ENCODE peak calls at places on chromosomes 4 and X, in four cellular contexts. One of them, this sample, is unnamed.

GRCh38 chr4:83753260-83753659 is 217.4 kb downstream of the GPAT3 start:
- DNase-seq in heart right ventricle: no peak
- DNase-seq in A549: no peak
- DNase-seq in fibroblast of mammary gland: no peak
- DNase-seq in this sample: no peak

GRCh38 chr4:128483041-128483440 is 195.4 kb upstream of the PGRMC2 start:
- DNase-seq in heart right ventricle: no peak
- DNase-seq in A549: no peak
- DNase-seq in fibroblast of mammary gland: no peak
- DNase-seq in this sample: no peak

GRCh38 chr4:77653162-77653758 is 47.6 kb downstream of the CXCL13 start:
- DNase-seq in A549: no peak
- DNase-seq in fibroblast of mammary gland: no peak
- DNase-seq in heart right ventricle: no peak
- DNase-seq in this sample: no peak

GRCh38 chrX:19602866-19603620 is 87.7 kb upstream of the MAP3K15 start:
- DNase-seq in heart right ventricle: no peak
- DNase-seq in fibroblast of mammary gland: peak; percentile 83
- DNase-seq in A549: peak; percentile 54
- DNase-seq in this sample: no peak

GRCh38 chr4:7364979-7365378 is 69.8 kb downstream of the PSAPL1 start:
- DNase-seq in fibroblast of mammary gland: no peak
- DNase-seq in A549: no peak
- DNase-seq in heart right ventricle: peak; percentile 22
- DNase-seq in this sample: no peak

GRCh38 chr4:98746530-98746929 is 88.1 kb upstream of the TSPAN5 start:
- DNase-seq in heart right ventricle: no peak
- DNase-seq in fibroblast of mammary gland: peak; percentile 10
- DNase-seq in A549: no peak
- DNase-seq in this sample: no peak

GRCh38 chrX:55135171-55135570 is 46.4 kb downstream of the PAGE2 start:
- DNase-seq in A549: peak; percentile 7
- DNase-seq in heart right ventricle: peak; percentile 9
- DNase-seq in fibroblast of mammary gland: peak; percentile 31
- DNase-seq in this sample: peak; percentile 0

GRCh38 chr4:30817489-30817888 is 97.3 kb downstream of the PCDH7 start:
- DNase-seq in heart right ventricle: no peak
- DNase-seq in A549: no peak
- DNase-seq in fibroblast of mammary gland: no peak
- DNase-seq in this sample: no peak

GRCh38 chr4:157582141-157582540 is 361.6 kb downstream of the GRIA2 start:
- DNase-seq in A549: no peak
- DNase-seq in heart right ventricle: no peak
- DNase-seq in fibroblast of mammary gland: no peak
- DNase-seq in this sample: no peak

GRCh38 chr4:56863441-56864129 is 42.1 kb upstream of the SPINK2 start:
- DNase-seq in fibroblast of mammary gland: peak; percentile 11
- DNase-seq in heart right ventricle: no peak
- DNase-seq in A549: no peak
- DNase-seq in this sample: no peak

GRCh38 chrX:17291141-17291900 is 83.7 kb upstream of the NHS start:
- DNase-seq in heart right ventricle: no peak
- DNase-seq in A549: no peak
- DNase-seq in fibroblast of mammary gland: no peak
- DNase-seq in this sample: no peak

GRCh38 chrX:17295788-17296187 is 79.2 kb upstream of the NHS start:
- DNase-seq in A549: no peak
- DNase-seq in fibroblast of mammary gland: no peak
- DNase-seq in heart right ventricle: no peak
- DNase-seq in this sample: no peak

GRCh38 chrX:17294561-17294960 is 80.4 kb upstream of the NHS start:
- DNase-seq in heart right ventricle: no peak
- DNase-seq in A549: no peak
- DNase-seq in fibroblast of mammary gland: no peak
- DNase-seq in this sample: no peak

DNA sequence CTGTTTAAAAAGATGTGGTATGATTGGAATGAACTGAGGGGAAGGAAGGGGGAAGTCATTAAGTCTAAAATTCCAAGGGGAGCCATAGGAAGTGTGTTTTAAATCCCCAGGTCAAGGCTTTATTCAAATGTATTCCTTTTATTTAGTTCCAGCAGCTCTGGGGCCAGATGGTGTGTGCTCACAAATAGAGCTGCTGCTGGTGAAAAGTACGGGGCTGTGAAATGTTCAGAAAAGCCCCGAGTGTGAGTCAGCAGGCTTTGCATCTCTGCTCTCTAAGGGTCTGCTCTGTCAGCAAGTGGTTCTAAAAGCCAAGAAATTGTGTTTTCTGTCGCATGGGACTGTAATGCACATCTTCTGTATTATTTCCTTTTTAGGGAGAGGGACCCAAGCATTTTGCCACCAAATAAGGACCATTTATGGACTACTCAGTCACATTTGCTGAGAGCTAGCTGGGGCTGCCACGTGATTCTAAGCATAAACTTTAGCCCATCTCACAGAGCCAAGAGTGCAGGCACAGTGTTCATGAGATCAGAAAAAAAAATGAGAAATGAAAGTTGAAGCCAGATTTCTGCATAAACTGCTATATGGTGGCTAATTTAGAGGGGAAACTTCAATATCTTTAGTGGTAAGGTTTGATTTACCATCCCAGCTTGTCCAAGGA is 82.9 kb upstream of the NHS start:
- DNase-seq in A549: no peak
- DNase-seq in heart right ventricle: no peak
- DNase-seq in fibroblast of mammary gland: peak; percentile 6
- DNase-seq in this sample: no peak
- H3K4me3 ChIP-seq in A549: no peak overlapping the region
- H3K4me3 ChIP-seq in heart right ventricle: no peak overlapping the region
- H3K4me3 ChIP-seq in fibroblast of mammary gland: no peak overlapping the region
- H3K4me3 ChIP-seq in this sample: no peak overlapping the region

GRCh38 chr4:186078977-186079697 is 10.2 kb downstream of the TLR3 start:
- DNase-seq in fibroblast of mammary gland: no peak
- DNase-seq in A549: no peak
- DNase-seq in heart right ventricle: no peak
- DNase-seq in this sample: no peak
- TF ChIP-seq CTCF in fibroblast of mammary gland: no peak
- TF ChIP-seq CTCF in A549: no peak
- TF ChIP-seq CTCF in heart right ventricle: no peak
- TF ChIP-seq CTCF in this sample: no peak

GRCh38 chr4:184450743-184451142 is 23.6 kb downstream of the IRF2 start:
- DNase-seq in A549: no peak
- DNase-seq in heart right ventricle: no peak
- DNase-seq in fibroblast of mammary gland: no peak
- DNase-seq in this sample: no peak

GRCh38 chr4:184450045-184450444 is 24.3 kb downstream of the IRF2 start:
- DNase-seq in A549: no peak
- DNase-seq in heart right ventricle: no peak
- DNase-seq in fibroblast of mammary gland: peak; percentile 79
- DNase-seq in this sample: no peak

GRCh38 chr4:184447664-184448063 is 26.7 kb downstream of the IRF2 start:
- DNase-seq in heart right ventricle: no peak
- DNase-seq in fibroblast of mammary gland: no peak
- DNase-seq in A549: no peak
- DNase-seq in this sample: no peak

GRCh38 chr4:184446132-184446531 is 28.2 kb downstream of the IRF2 start:
- DNase-seq in A549: no peak
- DNase-seq in fibroblast of mammary gland: no peak
- DNase-seq in heart right ventricle: no peak
- DNase-seq in this sample: no peak

GRCh38 chr4:184448828-184449227 is 25.5 kb downstream of the IRF2 start:
- DNase-seq in heart right ventricle: peak; percentile 80
- DNase-seq in A549: no peak
- DNase-seq in fibroblast of mammary gland: peak; percentile 76
- DNase-seq in this sample: no peak
- H3K4me3 ChIP-seq in heart right ventricle: no peak overlapping the region
- H3K4me3 ChIP-seq in A549: no peak overlapping the region
- H3K4me3 ChIP-seq in fibroblast of mammary gland: peak overlapping the region; percentile 47
- H3K4me3 ChIP-seq in this sample: peak overlapping the region; percentile 18

GRCh38 chr4:180960758-180961401 is 1282.3 kb upstream of the TENM3 start:
- DNase-seq in heart right ventricle: no peak
- DNase-seq in A549: no peak
- DNase-seq in fibroblast of mammary gland: peak; percentile 1
- DNase-seq in this sample: no peak
- TF ChIP-seq CTCF in heart right ventricle: peak; percentile 8
- TF ChIP-seq CTCF in A549: no peak
- TF ChIP-seq CTCF in fibroblast of mammary gland: peak; percentile 15
- TF ChIP-seq CTCF in this sample: no peak

GRCh38 chrX:130628522-130628921 is 226.7 kb downstream of the RBMX2 start:
- DNase-seq in heart right ventricle: no peak
- DNase-seq in fibroblast of mammary gland: no peak
- DNase-seq in A549: no peak
- DNase-seq in this sample: no peak

GRCh38 chrX:130626521-130626920 is 224.7 kb downstream of the RBMX2 start:
- DNase-seq in heart right ventricle: no peak
- DNase-seq in fibroblast of mammary gland: peak; percentile 64
- DNase-seq in A549: no peak
- DNase-seq in this sample: no peak

GRCh38 chrX:130636277-130636676 is 234.5 kb downstream of the RBMX2 start:
- DNase-seq in fibroblast of mammary gland: no peak
- DNase-seq in heart right ventricle: no peak
- DNase-seq in A549: no peak
- DNase-seq in this sample: no peak

GRCh38 chrX:130625381-130625780 is 223.6 kb downstream of the RBMX2 start:
- DNase-seq in A549: no peak
- DNase-seq in fibroblast of mammary gland: no peak
- DNase-seq in heart right ventricle: no peak
- DNase-seq in this sample: no peak

GRCh38 chrX:130631011-130631410 is 229.2 kb downstream of the RBMX2 start:
- DNase-seq in fibroblast of mammary gland: no peak
- DNase-seq in heart right ventricle: no peak
- DNase-seq in A549: no peak
- DNase-seq in this sample: no peak
- H3K4me3 ChIP-seq in fibroblast of mammary gland: no peak overlapping the region
- H3K4me3 ChIP-seq in heart right ventricle: no peak overlapping the region
- H3K4me3 ChIP-seq in A549: no peak overlapping the region
- H3K4me3 ChIP-seq in this sample: no peak overlapping the region